ENCODE peak calls at places on chromosomes 2 and 18, in six cellular contexts. I is lower lobe of right lung, U is H9, Y is endodermal cell, V is upper lobe of right lung, T is IMR-90. X is an unnamed sample.
A peak's percentile ranks its signal among the peaks of the same experiment; 100 is the strongest.

GRCh38 chr18:47883771-47884413 is 46.6 kb downstream of the SMAD2 start:
- DNase-seq in U (no peak), Y (no peak), V (no peak), I (no peak), T (peak; percentile 76), X (no peak)

GRCh38 chr2:148257276-148257675 is 236.4 kb downstream of the MBD5 start:
- DNase-seq in T (no peak), V (no peak), U (no peak), Y (no peak), I (no peak), X (no peak)

GRCh38 chr2:64348386-64349142 is 105.4 kb upstream of the LGALSL start:
- DNase-seq in U (no peak), T (peak; percentile 25), I (no peak), V (no peak), Y (no peak), X (no peak)

GRCh38 chr18:60050821-60051220 is 151.0 kb downstream of the PMAIP1 start:
- DNase-seq in I (no peak), U (no peak), V (no peak), Y (no peak), T (no peak), X (no peak)

GRCh38 chr2:234027646-234028045 is 22.9 kb upstream of the SPP2 start:
- DNase-seq in I (no peak), Y (no peak), V (no peak), T (no peak), U (no peak), X (no peak)

GRCh38 chr2:240439698-240440151 is 4.3 kb downstream of the GPC1 start:
- DNase-seq in U (no peak), T (no peak), Y (peak; percentile 24), V (peak; percentile 59), I (peak; percentile 41), X (no peak)

GRCh38 chr18:7466190-7466589 is 100.9 kb upstream of the PTPRM start:
- DNase-seq in T (no peak), U (no peak), V (no peak), I (no peak), Y (no peak), X (no peak)

GRCh38 chr2:168526641-168527040 is 70.6 kb downstream of the CERS6 start:
- DNase-seq in U (no peak), Y (no peak), I (no peak), V (no peak), T (no peak), X (no peak)

GRCh38 chr2:107927034-107927534 is 59.2 kb upstream of the SLC5A7 start:
- DNase-seq in Y (no peak), T (no peak), V (no peak), I (no peak), U (no peak), X (no peak)

GRCh38 chr2:4135765-4136164 is 432.4 kb downstream of the DCDC2C start:
- DNase-seq in I (peak; percentile 45), V (peak; percentile 61), U (no peak), Y (no peak), T (no peak), X (no peak)

GRCh38 chr2:120315367-120316033 is 30.4 kb upstream of the INHBB start:
- DNase-seq in T (no peak), I (peak; percentile 18), V (peak; percentile 43), Y (no peak), U (no peak), X (no peak)
- H3K27me3 ChIP-seq in T (peaks cover 31% of the 10 kb centered on the region), I (no peaks in the 10 kb centered on the region), V (no peaks in the 10 kb centered on the region), Y (no peaks in the 10 kb centered on the region), U (peaks cover 6% of the 10 kb centered on the region), X (no peaks in the 10 kb centered on the region)

GRCh38 chr2:54988612-54989011 is 61.6 kb downstream of the RTN4 start:
- DNase-seq in I (no peak), Y (no peak), V (no peak), U (no peak), T (no peak), X (no peak)
- H3K27ac ChIP-seq in I (no peak overlapping the region), Y (no peak overlapping the region), V (no peak overlapping the region), U (no peak overlapping the region), T (no peak overlapping the region), X (no peak overlapping the region)

GRCh38 chr18:33673689-33674088 is 95.7 kb downstream of the ASXL3 start:
- DNase-seq in U (no peak), T (no peak), I (no peak), Y (no peak), V (no peak), X (no peak)
- TF ChIP-seq CTCF in U (peak; percentile 59), T (no peak), I (no peak), Y (peak; percentile 59), V (no peak), X (no peak)

DNA sequence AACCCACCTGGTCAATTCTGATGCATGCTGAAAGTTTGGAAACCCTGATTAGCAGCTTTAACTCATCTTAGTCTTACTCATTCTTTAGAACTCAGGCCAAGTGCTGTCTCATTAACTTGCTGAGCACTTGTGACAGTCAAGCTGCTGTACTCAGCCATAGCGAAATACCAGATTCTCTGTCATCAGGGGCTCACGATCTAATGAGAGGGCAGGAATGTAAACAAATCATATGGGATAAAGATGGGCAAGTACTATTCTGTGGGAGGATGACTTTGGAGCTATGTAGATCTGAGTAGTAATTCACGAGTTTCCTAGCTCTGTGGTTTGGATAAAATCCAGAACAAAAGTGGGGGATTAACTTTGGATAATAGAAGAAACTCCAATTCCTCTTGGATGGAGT is 376.6 kb downstream of the HRH4 start:
- DNase-seq in U (no peak), T (peak; percentile 98), Y (no peak), I (no peak), V (no peak), X (no peak)
- H3K27me3 ChIP-seq in U (no peaks in the 10 kb centered on the region), T (peaks cover 3% of the 10 kb centered on the region), Y (peaks cover 8% of the 10 kb centered on the region), I (no peaks in the 10 kb centered on the region), V (no peaks in the 10 kb centered on the region), X (no peaks in the 10 kb centered on the region)

GRCh38 chr2:45170976-45171514 is 161.8 kb upstream of the SIX2 start:
- DNase-seq in I (no peak), Y (no peak), U (no peak), V (no peak), T (no peak), X (no peak)

GRCh38 chr2:45168731-45169338 is 159.6 kb upstream of the SIX2 start:
- DNase-seq in I (no peak), V (no peak), U (no peak), T (no peak), Y (peak; percentile 60), X (no peak)

GRCh38 chr2:45167885-45168284 is 158.6 kb upstream of the SIX2 start:
- DNase-seq in T (no peak), U (no peak), I (no peak), V (no peak), Y (no peak), X (no peak)

GRCh38 chr2:45169339-45170190 is 160.3 kb upstream of the SIX2 start:
- DNase-seq in Y (peak; percentile 84), I (no peak), T (no peak), V (peak; percentile 65), U (peak; percentile 64), X (no peak)

DNA sequence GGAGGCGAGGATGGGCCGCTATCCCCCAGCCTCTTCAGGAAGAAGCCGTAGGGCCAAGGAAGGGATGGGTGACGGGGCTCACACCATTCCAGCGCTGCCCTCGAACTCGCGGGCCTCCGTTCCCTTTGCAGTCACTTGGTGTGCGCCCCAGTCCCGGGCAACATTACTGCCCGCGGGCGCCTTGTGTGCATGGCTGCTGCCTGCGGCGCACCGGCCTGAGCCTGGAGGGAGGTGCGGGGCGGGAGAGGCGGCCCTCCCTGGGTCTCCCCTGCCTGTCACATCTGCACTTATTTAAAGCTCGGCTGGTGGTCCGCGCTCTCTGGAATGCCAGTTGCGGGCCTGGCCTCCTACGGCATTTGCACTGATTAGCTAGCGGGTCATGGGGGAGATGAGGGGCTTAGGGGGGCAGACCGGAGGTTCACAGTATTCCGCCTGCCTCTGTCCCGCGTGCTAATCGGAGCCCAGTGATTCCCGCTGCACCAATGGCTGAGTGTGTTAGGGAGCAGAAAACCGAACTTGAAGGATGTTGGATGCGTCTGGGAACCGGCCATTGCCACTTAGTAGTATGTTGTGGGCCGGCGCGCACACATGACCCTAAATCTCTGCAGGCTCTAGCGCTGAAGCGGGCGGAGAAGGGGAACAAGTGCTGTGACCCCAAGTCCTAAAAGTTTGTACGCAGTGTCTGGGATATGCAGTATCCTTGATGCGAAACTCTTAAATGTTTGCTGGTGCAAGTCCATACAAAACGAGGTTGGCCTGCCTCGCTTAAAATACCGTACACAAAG is 161.1 kb upstream of the SIX2 start:
- DNase-seq in I (no peak), Y (no peak), T (no peak), V (no peak), U (no peak), X (no peak)
- H3K27ac ChIP-seq in I (no peak overlapping the region), Y (no peak overlapping the region), T (no peak overlapping the region), V (no peak overlapping the region), U (no peak overlapping the region), X (no peak overlapping the region)

DNA sequence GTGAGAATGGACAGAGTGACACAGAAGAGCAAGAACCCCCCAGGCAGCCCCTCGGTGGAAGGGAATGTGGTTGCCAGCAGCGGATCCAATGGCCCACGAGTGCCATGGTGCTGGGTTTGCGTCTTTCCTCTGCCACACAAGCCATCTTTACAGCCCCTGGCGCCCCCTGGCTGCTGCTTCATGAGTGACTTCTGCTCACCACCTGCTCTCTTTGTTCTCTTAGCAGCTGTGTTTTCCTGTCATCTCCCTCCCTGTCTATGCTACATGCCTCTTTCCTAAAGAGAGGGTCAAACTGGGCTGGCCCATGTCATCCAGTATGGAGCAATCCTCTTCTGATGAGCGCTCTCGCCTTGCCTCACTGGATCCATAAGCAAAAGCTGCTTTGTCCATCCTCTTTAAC is 300.0 kb upstream of the SMIM21 start:
- DNase-seq in V (peak; percentile 71), U (peak; percentile 79), T (peak; percentile 30), Y (peak; percentile 93), I (no peak), X (no peak)
- TF ChIP-seq CTCF in V (peak; percentile 45), U (peak; percentile 87), T (peak; percentile 48), Y (peak; percentile 89), I (peak; percentile 36), X (no peak)